ENCODE peak calls at places on chromosomes 1 and 21, in five cellular contexts. J is fibroblast of lung, U is dorsolateral prefrontal cortex, M is retinal pigment epithelial cell, X is Calu3. D is an unnamed sample.

GRCh38 chr1:202329891-202330290 is 11.8 kb downstream of the UBE2T start:
- DNase-seq in J (no peak), M (no peak), U (no peak), X (no peak), D (no peak)

GRCh38 chr1:203271962-203272632 is 33.2 kb upstream of the BTG2 start:
- DNase-seq in J (no peak), U (no peak), X (no peak), M (peak), D (no peak)

GRCh38 chr1:218305447-218306064 is 20.5 kb downstream of the RRP15 start:
- DNase-seq in U (no peak), M (no peak), X (no peak), J (no peak), D (no peak)

GRCh38 chr1:174818951-174819350 is 180.8 kb upstream of the CACYBP start:
- DNase-seq in J (peak), X (peak), M (no peak), U (no peak), D (no peak)

GRCh38 chr1:54407957-54408700 is 1.9 kb upstream of the SSBP3 start:
- DNase-seq in X (peak), U (no peak), M (no peak), J (peak), D (no peak)

GRCh38 chr1:154329551-154330131 is 4.3 kb downstream of the ATP8B2 start:
- DNase-seq in X (no peak), M (no peak), J (no peak), U (peak), D (no peak)

GRCh38 chr1:155957411-155957915 is 16.0 kb downstream of the RXFP4 start:
- DNase-seq in J (no peak), X (no peak), U (no peak), M (no peak), D (no peak)

GRCh38 chr1:25570798-25571521 is 27.6 kb downstream of the LDLRAP1 start:
- DNase-seq in U (no peak), J (no peak), M (no peak), X (no peak), D (no peak)

GRCh38 chr21:39637197-39637970 is 24.6 kb downstream of the B3GALT5 start:
- DNase-seq in J (no peak), U (no peak), X (no peak), M (no peak), D (no peak)

GRCh38 chr1:84836145-84836544 is 56.9 kb downstream of the LPAR3 start:
- DNase-seq in U (no peak), M (no peak), X (peak), J (no peak), D (no peak)

GRCh38 chr1:6859415-6860343 is 74.4 kb downstream of the CAMTA1 start:
- DNase-seq in J (peak), M (peak), U (no peak), X (peak), D (no peak)

GRCh38 chr1:1144122-1144842 is 28.4 kb upstream of the C1orf159 start:
- DNase-seq in X (no peak), M (no peak), U (no peak), J (no peak), D (no peak)

GRCh38 chr1:12075195-12076114 is 12.4 kb downstream of the TNFRSF8 start:
- DNase-seq in M (peak), X (no peak), U (no peak), J (peak), D (no peak)

GRCh38 chr1:89465201-89465600 is 59.4 kb upstream of the LRRC8B start:
- DNase-seq in J (peak), X (no peak), U (no peak), M (no peak), D (no peak)

GRCh38 chr21:17585875-17586450 is 26.7 kb downstream of the BTG3 start:
- DNase-seq in X (peak), U (no peak), J (peak), M (peak), D (no peak)

DNA sequence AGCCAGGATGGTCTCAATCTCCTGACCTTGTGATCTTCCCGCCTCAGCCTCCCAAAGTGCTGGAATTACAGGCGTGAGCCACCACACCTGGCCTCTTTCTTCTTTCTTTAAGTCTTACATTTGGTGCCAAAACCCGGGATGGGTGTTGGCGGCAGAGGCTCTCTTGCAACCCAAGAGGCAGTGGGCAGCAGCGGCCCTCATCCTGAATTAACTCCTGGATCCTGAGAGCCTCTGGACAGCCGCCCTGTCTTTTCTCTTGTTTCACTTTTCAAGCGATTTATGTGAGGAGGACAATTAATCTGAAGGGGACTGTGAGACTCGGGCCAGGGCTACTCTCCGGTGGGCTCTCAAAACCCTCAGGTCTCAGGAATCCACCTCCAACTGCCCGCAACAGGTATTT is 18.0 kb upstream of the SLC2A5 start:
- DNase-seq in J (no peak), U (no peak), M (no peak), X (no peak), D (no peak)
- TF ChIP-seq CTCF in J (no peak), U (no peak), M (no peak), X (no peak), D (no peak)

GRCh38 chr1:32650752-32651460 is at the start of gene RBBP4:
- DNase-seq in X (peak), J (peak), M (peak), U (peak), D (peak)
- TF ChIP-seq CTCF in X (no peak), J (no peak), M (no peak), U (peak), D (no peak)

GRCh38 chr1:169105434-169106094 is 926 bp upstream of the ATP1B1 start:
- DNase-seq in J (peak), U (peak), X (peak), M (no peak), D (peak)
- TF ChIP-seq CTCF in J (no peak), U (no peak), X (no peak), M (no peak), D (no peak)

DNA sequence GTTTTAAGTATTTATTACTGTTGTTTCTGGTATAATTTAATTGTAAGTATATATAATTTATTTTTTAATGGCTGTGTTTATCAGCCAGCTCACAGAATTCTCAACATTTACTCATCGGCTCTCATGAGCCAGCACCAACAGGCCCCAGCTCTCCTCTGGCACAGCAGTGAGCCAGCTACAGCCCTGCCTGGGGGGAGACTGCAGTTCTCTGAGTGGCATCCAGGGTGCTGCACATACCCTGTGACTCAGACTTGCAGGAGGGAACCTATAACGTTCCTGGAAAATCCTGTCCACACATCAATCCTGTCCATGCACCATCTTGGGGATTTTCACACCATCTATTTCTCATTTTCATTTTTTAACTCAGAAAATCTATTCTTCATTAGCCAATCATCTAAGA is 36.5 kb downstream of the FHAD1 start:
- DNase-seq in U (no peak), J (peak), X (no peak), M (no peak), D (no peak)
- TF ChIP-seq CTCF in U (no peak), J (no peak), X (no peak), M (peak), D (no peak)

GRCh38 chr1:32977546-32978087 is 13.0 kb upstream of the RNF19B start:
- DNase-seq in M (no peak), U (no peak), X (no peak), J (no peak), D (no peak)

GRCh38 chr1:32971156-32971555 is 6.5 kb upstream of the RNF19B start:
- DNase-seq in M (no peak), X (no peak), J (no peak), U (no peak), D (no peak)

GRCh38 chr1:32969556-32969955 is 4.9 kb upstream of the RNF19B start:
- DNase-seq in X (no peak), J (peak), M (no peak), U (no peak), D (no peak)

GRCh38 chr1:32971576-32971975 is 7.0 kb upstream of the RNF19B start:
- DNase-seq in X (no peak), M (no peak), U (no peak), J (no peak), D (no peak)

GRCh38 chr1:32972814-32973428 is 8.3 kb upstream of the RNF19B start:
- DNase-seq in U (peak), X (peak), M (peak), J (peak), D (peak)
- TF ChIP-seq CTCF in U (no peak), X (no peak), M (no peak), J (no peak), D (no peak)

D was measured in mesothelial cell of epicardium.